ENCODE peak calls at places on chromosomes 4 and X, in seven cellular contexts. F, Q, R, T, Y, C and M are unnamed samples.

GRCh38 chr4:174119051-174119450 is 164.4 kb downstream of the FBXO8 start:
- DNase-seq in C (peak; percentile 71), Q (peak; percentile 38), Y (no peak), F (no peak), R (no peak), T (peak; percentile 65), M (peak; percentile 72)

GRCh38 chrX:119917877-119918276 is 22.2 kb downstream of the AKAP14 start:
- DNase-seq in R (no peak), Y (no peak), C (no peak), F (no peak), T (no peak), Q (no peak), M (no peak)

GRCh38 chr4:37528161-37528560 is 158.0 kb downstream of the RELL1 start:
- DNase-seq in F (no peak), R (no peak), C (no peak), Y (no peak), Q (peak; percentile 8), T (no peak), M (no peak)

GRCh38 chr4:32826169-32826568 is 2106.0 kb downstream of the PCDH7 start:
- DNase-seq in T (no peak), Y (no peak), F (no peak), Q (no peak), C (no peak), R (no peak), M (no peak)

GRCh38 chr4:144597171-144597570 is 48.8 kb upstream of the HHIP start:
- DNase-seq in C (no peak), T (no peak), F (no peak), Q (no peak), R (no peak), Y (no peak), M (no peak)

GRCh38 chr4:39353478-39354177 is 12.5 kb downstream of the RFC1 start:
- DNase-seq in T (no peak), Q (peak; percentile 28), C (peak; percentile 57), F (no peak), R (no peak), Y (no peak), M (peak; percentile 77)

GRCh38 chr4:189979196-189980047 is 38.8 kb downstream of the FRG1 start:
- DNase-seq in T (no peak), C (no peak), Q (no peak), Y (no peak), F (no peak), R (no peak), M (no peak)

GRCh38 chrX:45447995-45448394 is 247.3 kb upstream of the DIPK2B start:
- DNase-seq in Q (no peak), Y (no peak), R (no peak), C (no peak), T (no peak), F (no peak), M (no peak)

GRCh38 chr4:188147176-188147575 is 7.9 kb downstream of the TRIML1 start:
- DNase-seq in F (no peak), R (no peak), T (no peak), Q (no peak), C (no peak), Y (no peak), M (no peak)

GRCh38 chr4:113435893-113436292 is 325.6 kb downstream of the CAMK2D start:
- DNase-seq in Y (no peak), F (no peak), R (peak; percentile 37), Q (no peak), C (peak; percentile 83), T (peak; percentile 68), M (peak; percentile 78)

GRCh38 chrX:38999967-39000745 is 198.9 kb downstream of the MID1IP1 start:
- DNase-seq in F (no peak), Y (no peak), C (peak; percentile 76), R (no peak), Q (no peak), T (no peak), M (peak; percentile 13)

GRCh38 chr4:184389978-184390518 is 84.3 kb downstream of the IRF2 start:
- DNase-seq in Y (no peak), F (no peak), T (no peak), C (no peak), R (no peak), Q (no peak), M (no peak)

GRCh38 chr4:2469192-2469984 is 482 bp downstream of the RNF4 start:
- DNase-seq in Y (peak; percentile 52), Q (no peak), R (peak; percentile 9), F (peak; percentile 81), C (peak; percentile 17), T (no peak), M (peak; percentile 76)

GRCh38 chrX:50812995-50813842 is 775 bp downstream of the SHROOM4 start:
- DNase-seq in Y (no peak), Q (no peak), T (peak; percentile 0), C (peak; percentile 30), F (no peak), R (no peak), M (peak; percentile 64)

GRCh38 chr4:75457365-75457764 is 56.8 kb downstream of the RCHY1 start:
- DNase-seq in F (no peak), Q (no peak), T (no peak), C (no peak), Y (no peak), R (no peak), M (no peak)